ENCODE peak calls at places on chromosomes 7 and 10, in nine cellular contexts. D is kidney epithelial cell, J is MCF 10A, A is tibial nerve, N is GM12865, Z is RWPE1, C is fibroblast of the aortic adventitia, T is Calu3, U is PC-3. F is an unnamed sample.

GRCh38 chr7:74502216-74502891 is 48.6 kb downstream of the GTF2IRD1 start:
- DNase-seq in T (no peak), Z (no peak), N (no peak), U (no peak), A (no peak), C (no peak), J (peak; percentile 80), D (no peak), F (no peak)

GRCh38 chr10:114173680-114174461 is at the start of gene CCDC186:
- DNase-seq in T (peak; percentile 96), A (peak; percentile 89), J (peak; percentile 96), N (peak; percentile 97), U (peak; percentile 91), D (peak; percentile 82), C (peak; percentile 74), Z (peak; percentile 99), F (peak; percentile 99)

GRCh38 chr7:90686146-90686545 is 90.0 kb downstream of the CDK14 start:
- DNase-seq in Z (no peak), J (no peak), N (no peak), A (no peak), C (no peak), T (no peak), D (no peak), U (no peak), F (no peak)

GRCh38 chr10:6033954-6034353 is 28.2 kb downstream of the IL2RA start:
- DNase-seq in D (no peak), A (peak; percentile 53), T (no peak), N (no peak), J (no peak), C (no peak), Z (no peak), U (no peak), F (peak; percentile 3)

GRCh38 chr10:50310560-50311174 is 59.4 kb upstream of the ASAH2 start:
- DNase-seq in D (no peak), T (peak; percentile 37), N (peak; percentile 57), U (peak; percentile 84), Z (no peak), A (no peak), C (no peak), J (peak; percentile 54), F (peak; percentile 59)

GRCh38 chr7:70014472-70015232 is 416.4 kb downstream of the AUTS2 start:
- DNase-seq in A (no peak), J (no peak), C (no peak), T (no peak), D (no peak), Z (no peak), U (no peak), N (no peak), F (no peak)

GRCh38 chr10:78028438-78029293 is 649 bp downstream of the POLR3A start:
- DNase-seq in C (peak; percentile 60), T (no peak), Z (peak; percentile 55), A (no peak), N (peak; percentile 42), J (no peak), D (no peak), U (peak; percentile 67), F (peak; percentile 46)

GRCh38 chr10:97849101-97849490 is 547 bp upstream of the GOLGA7B start:
- DNase-seq in C (no peak), D (no peak), Z (peak; percentile 58), N (no peak), T (peak; percentile 72), U (peak; percentile 69), J (no peak), A (no peak), F (no peak)

GRCh38 chr10:73232887-73233286 is 14.2 kb downstream of the DNAJC9 start:
- DNase-seq in N (no peak), D (no peak), A (no peak), J (peak; percentile 6), T (no peak), C (no peak), Z (no peak), U (peak; percentile 57), F (peak; percentile 15)

GRCh38 chr10:22597142-22597541 is 117.2 kb downstream of the PIP4K2A start:
- DNase-seq in T (no peak), U (no peak), N (peak; percentile 83), A (no peak), C (no peak), D (no peak), J (no peak), Z (no peak), F (peak; percentile 35)

GRCh38 chr10:107544706-107545520 is 380.4 kb upstream of the SORCS1 start:
- DNase-seq in A (no peak), T (no peak), J (peak; percentile 30), U (no peak), D (no peak), Z (no peak), C (no peak), N (no peak), F (no peak)

GRCh38 chr10:61669161-61669755 is 6.5 kb downstream of the CABCOCO1 start:
- DNase-seq in A (no peak), N (no peak), C (peak; percentile 17), J (no peak), Z (no peak), T (no peak), D (no peak), U (no peak), F (no peak)

GRCh38 chr7:80312139-80312661 is 177.6 kb downstream of the GNAI1 start:
- DNase-seq in T (peak; percentile 29), C (peak; percentile 63), D (peak; percentile 31), N (no peak), U (peak; percentile 75), A (no peak), Z (peak; percentile 62), J (peak; percentile 84), F (peak; percentile 6)

GRCh38 chr7:127413326-127413725 is 20.8 kb upstream of the ZNF800 start:
- DNase-seq in T (no peak), N (no peak), J (no peak), U (no peak), D (no peak), A (no peak), Z (no peak), C (no peak), F (no peak)

DNA sequence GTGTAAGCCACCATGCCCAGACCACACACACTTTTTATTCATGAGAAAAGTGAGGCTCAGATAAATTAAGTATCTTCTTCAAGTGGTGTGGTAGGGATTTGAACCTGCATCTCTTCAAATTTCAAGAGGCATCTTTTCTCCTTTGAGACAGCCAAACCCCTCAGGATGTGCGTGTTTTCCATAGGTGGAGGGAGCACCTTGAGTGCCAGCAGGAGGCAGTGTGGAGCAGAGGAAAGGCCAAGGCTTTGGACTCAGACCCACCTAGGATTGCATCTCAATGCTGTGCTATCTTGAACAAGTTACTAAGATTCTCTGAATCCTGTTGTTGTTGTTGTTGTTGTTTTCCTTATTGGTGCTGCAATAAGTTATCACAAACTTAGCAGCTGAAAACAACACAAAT is 40.2 kb upstream of the MYL10 start:
- DNase-seq in C (no peak), D (no peak), T (no peak), Z (no peak), N (peak; percentile 21), U (peak; percentile 19), J (no peak), A (no peak), F (peak; percentile 27)
- TF ChIP-seq CTCF in C (peak; percentile 17), D (peak; percentile 17), T (no peak), Z (no peak), N (no peak), U (peak; percentile 58), J (peak; percentile 13), A (no peak), F (no peak)

DNA sequence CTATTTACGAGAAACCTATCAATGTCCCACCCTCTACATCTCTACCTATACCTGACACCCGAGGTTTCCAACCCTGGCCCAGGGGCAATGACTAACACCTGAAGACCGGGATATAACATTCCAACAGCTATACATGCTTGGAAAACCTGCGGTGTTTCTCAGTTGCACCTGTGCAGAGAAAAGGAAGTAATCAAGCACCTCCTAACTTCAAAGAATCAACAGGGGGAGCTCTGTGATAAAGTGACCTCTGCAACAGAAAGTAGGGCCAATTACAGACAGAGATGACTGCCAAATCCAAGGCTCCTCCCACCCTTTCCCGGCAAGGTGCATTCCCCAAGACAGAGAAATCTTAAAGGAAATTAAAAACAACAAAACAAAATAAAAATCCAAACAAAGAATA is 41.3 kb downstream of the CCDC6 start:
- DNase-seq in T (peak; percentile 71), C (peak; percentile 56), J (peak; percentile 75), U (peak; percentile 90), A (no peak), D (peak; percentile 23), Z (peak; percentile 85), N (peak; percentile 61), F (no peak)
- TF ChIP-seq CTCF in T (peak; percentile 72), C (peak; percentile 26), J (peak; percentile 40), U (peak; percentile 93), A (peak; percentile 25), D (peak; percentile 44), Z (no peak), N (peak; percentile 59), F (peak; percentile 49)

GRCh38 chr7:1952781-1953180 is 280.0 kb downstream of the MAD1L1 start:
- DNase-seq in T (no peak), A (no peak), N (no peak), Z (no peak), U (no peak), C (no peak), J (no peak), D (no peak), F (no peak)

GRCh38 chr7:1952169-1952760 is 280.5 kb downstream of the MAD1L1 start:
- DNase-seq in A (no peak), T (no peak), J (no peak), Z (no peak), C (no peak), D (no peak), N (no peak), U (no peak), F (no peak)

GRCh38 chr7:1953199-1954190 is 279.2 kb downstream of the MAD1L1 start:
- DNase-seq in Z (no peak), U (no peak), A (no peak), T (no peak), J (no peak), C (no peak), N (no peak), D (no peak), F (no peak)

GRCh38 chr7:1956141-1956540 is 276.6 kb downstream of the MAD1L1 start:
- DNase-seq in N (no peak), J (no peak), C (no peak), U (no peak), D (no peak), A (no peak), Z (no peak), T (no peak), F (no peak)

DNA sequence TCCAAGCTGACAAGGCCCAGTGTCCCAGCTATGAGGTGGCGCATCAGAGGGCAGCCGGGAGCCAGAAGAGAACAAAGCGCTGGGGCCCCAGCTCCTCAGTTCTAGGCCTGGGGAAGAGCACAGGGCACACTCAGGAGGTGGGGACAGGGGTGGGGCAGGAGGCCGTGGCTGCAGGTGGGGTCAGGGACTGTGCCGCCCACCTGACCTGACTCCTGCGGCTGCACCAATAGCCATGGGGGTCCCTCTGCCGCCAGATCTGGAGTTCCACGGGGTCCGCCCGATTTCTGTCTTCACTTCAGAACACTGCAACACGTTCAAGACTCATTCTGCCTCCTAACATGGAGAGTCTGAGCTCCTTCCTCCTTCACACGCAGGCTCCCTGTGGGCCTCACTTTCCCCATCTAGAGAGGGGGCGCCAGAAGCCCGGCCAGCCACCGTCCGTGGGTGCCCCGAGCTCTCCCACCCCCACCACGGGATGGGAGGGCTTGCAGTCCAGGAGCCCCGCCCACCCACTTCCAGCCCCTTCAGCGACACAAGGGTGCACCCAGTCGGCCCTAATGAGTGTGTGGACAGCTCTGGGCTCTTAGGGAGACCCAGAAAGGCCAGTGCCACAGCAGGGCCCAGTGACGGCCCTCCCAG is 278.3 kb downstream of the MAD1L1 start:
- DNase-seq in J (no peak), U (no peak), D (no peak), A (no peak), C (no peak), Z (no peak), T (no peak), N (no peak), F (no peak)
- TF ChIP-seq CTCF in J (no peak), U (no peak), D (no peak), A (no peak), C (no peak), Z (no peak), T (no peak), N (no peak), F (no peak)

GRCh38 chr7:157220916-157221569 is 82.3 kb downstream of the UBE3C start:
- DNase-seq in D (no peak), C (no peak), T (no peak), N (no peak), U (no peak), Z (no peak), J (no peak), A (no peak), F (no peak)
- TF ChIP-seq CTCF in D (no peak), C (no peak), T (no peak), N (no peak), U (no peak), Z (no peak), J (no peak), A (no peak), F (no peak)

F was measured in activated CD8-positive, alpha-beta T cell treated with anti-CD3 and anti-CD28 coated beads for 36 hours.